ENCODE peak calls at places on chromosome 3, in seven cellular contexts. A, X, D, V, F, Y and L are unnamed samples.

GRCh38 chr3:115554496-115554826 is 68.8 kb upstream of the GAP43 start:
- DNase-seq in F (no peak), A (no peak), V (no peak), D (no peak), X (no peak), Y (no peak), L (no peak)

GRCh38 chr3:50587806-50588758 is 18.8 kb downstream of the HEMK1 start:
- DNase-seq in V (no peak), F (no peak), Y (no peak), X (peak), D (peak), A (no peak), L (no peak)

GRCh38 chr3:50268703-50269451 is at the start of gene SEMA3B:
- DNase-seq in Y (no peak), F (peak), V (peak), X (no peak), A (no peak), D (no peak), L (no peak)

GRCh38 chr3:42205800-42206514 is 60.0 kb downstream of the CCK start:
- DNase-seq in Y (no peak), F (no peak), V (no peak), A (no peak), D (no peak), X (no peak), L (no peak)

GRCh38 chr3:48856469-48856868 is 8.8 kb upstream of the PRKAR2A start:
- DNase-seq in F (no peak), D (no peak), A (no peak), X (no peak), V (no peak), Y (no peak), L (no peak)

GRCh38 chr3:46472736-46473135 is 8.0 kb upstream of the LTF start:
- DNase-seq in V (no peak), D (no peak), X (no peak), Y (no peak), A (no peak), F (no peak), L (no peak)

GRCh38 chr3:101519685-101520365 is 6.8 kb upstream of the SENP7 start:
- DNase-seq in X (no peak), Y (no peak), F (peak), D (no peak), V (no peak), A (no peak), L (no peak)

GRCh38 chr3:144162042-144162441 is 190.4 kb downstream of the DIPK2A start:
- DNase-seq in D (no peak), A (peak), F (peak), Y (no peak), X (no peak), V (peak), L (peak)